ENCODE peak calls at places on chromosomes 11 and 22, in seven cellular contexts. G is brain microvascular endothelial cell; X is effector memory CD4-positive, alpha-beta T cell; L is neuronal stem cell; S is OCI-LY7; H is thyroid gland; Q is bronchial epithelial cell. D is an unnamed sample.

GRCh38 chr11:92765965-92766371 is 203.5 kb upstream of the MTNR1B start:
- DNase-seq in G (peak; percentile 35), X (no peak), L (peak; percentile 12), S (no peak), H (peak; percentile 69), Q (no peak), D (no peak)

GRCh38 chr11:134823970-134824369 is 411.9 kb upstream of the B3GAT1 start:
- DNase-seq in G (no peak), X (no peak), L (no peak), S (no peak), H (no peak), Q (no peak), D (no peak)

GRCh38 chr11:130278151-130278550 is 36.6 kb downstream of the ZBTB44 start:
- DNase-seq in G (no peak), X (no peak), L (no peak), S (no peak), H (no peak), Q (no peak), D (no peak)

GRCh38 chr11:1478544-1478943 is 8.0 kb downstream of the MOB2 start:
- DNase-seq in G (no peak), X (no peak), L (no peak), S (no peak), H (no peak), Q (no peak), D (no peak)

GRCh38 chr11:68651208-68651984 is 32.9 kb upstream of the GAL start:
- DNase-seq in G (peak; percentile 7), X (no peak), L (no peak), S (no peak), H (no peak), Q (peak; percentile 14), D (no peak)

GRCh38 chr11:22930816-22931594 is 70.7 kb upstream of the CCDC179 start:
- DNase-seq in G (no peak), X (no peak), L (no peak), S (no peak), H (peak; percentile 23), Q (no peak), D (no peak)

GRCh38 chr11:128859563-128860441 is 7.3 kb downstream of the KCNJ1 start:
- DNase-seq in G (peak; percentile 23), X (peak; percentile 62), L (peak; percentile 69), S (peak; percentile 78), H (peak; percentile 88), Q (peak; percentile 52), D (peak; percentile 70)

GRCh38 chr22:50695421-50696250 is 23.0 kb downstream of the SHANK3 start:
- DNase-seq in G (no peak), X (no peak), L (no peak), S (no peak), H (no peak), Q (peak; percentile 23), D (no peak)

GRCh38 chr22:23836281-23836680 is 2.5 kb downstream of the DERL3 start:
- DNase-seq in G (no peak), X (no peak), L (no peak), S (no peak), H (no peak), Q (no peak), D (no peak)

GRCh38 chr11:1755344-1756023 is 5.1 kb upstream of the IFITM10 start:
- DNase-seq in G (no peak), X (no peak), L (no peak), S (no peak), H (no peak), Q (no peak), D (peak; percentile 56)

GRCh38 chr11:4851033-4851432 is 2.0 kb upstream of the OR51S1 start:
- DNase-seq in G (peak; percentile 81), X (no peak), L (no peak), S (no peak), H (peak; percentile 8), Q (no peak), D (no peak)

GRCh38 chr11:134377876-134378275 is 34.2 kb downstream of the B3GAT1 start:
- DNase-seq in G (no peak), X (no peak), L (no peak), S (no peak), H (no peak), Q (no peak), D (no peak)

GRCh38 chr11:121654506-121655480 is 202.0 kb upstream of the SORL1-AS1 start:
- DNase-seq in G (no peak), X (no peak), L (no peak), S (no peak), H (no peak), Q (peak; percentile 13), D (no peak)

GRCh38 chr22:40238425-40239344 is 61.0 kb downstream of the TNRC6B start:
- DNase-seq in G (peak; percentile 85), X (no peak), L (no peak), S (no peak), H (peak; percentile 20), Q (peak; percentile 91), D (no peak)

GRCh38 chr22:20422965-20423635 is 14.5 kb downstream of the SCARF2 start:
- DNase-seq in G (no peak), X (no peak), L (no peak), S (no peak), H (no peak), Q (no peak), D (no peak)

GRCh38 chr11:32358729-32359128 is 76.6 kb downstream of the WT1 start:
- DNase-seq in G (no peak), X (no peak), L (no peak), S (no peak), H (peak; percentile 3), Q (no peak), D (no peak)

GRCh38 chr11:8652140-8652539 is 30.3 kb downstream of the TRIM66 start:
- DNase-seq in G (peak; percentile 67), X (no peak), L (no peak), S (no peak), H (no peak), Q (peak; percentile 92), D (no peak)

GRCh38 chr22:49506010-49506400 is 321.7 kb downstream of the BRD1 start:
- DNase-seq in G (no peak), X (no peak), L (no peak), S (no peak), H (no peak), Q (no peak), D (no peak)

GRCh38 chr11:120660024-120660565 is 148.5 kb downstream of the GRIK4 start:
- DNase-seq in G (peak; percentile 16), X (no peak), L (no peak), S (peak; percentile 82), H (peak; percentile 14), Q (peak; percentile 59), D (peak; percentile 32)

GRCh38 chr22:45228401-45228754 is 12.3 kb downstream of the KIAA0930 start:
- DNase-seq in G (no peak), X (no peak), L (no peak), S (no peak), H (no peak), Q (no peak), D (no peak)
- H3K4me3 ChIP-seq in G (no peak overlapping the region), X (no peak overlapping the region), L (no peak overlapping the region), S (no peak overlapping the region), H (no peak overlapping the region), Q (no peak overlapping the region), D (no peak overlapping the region)

GRCh38 chr11:438101-438844 is 3.5 kb downstream of the ANO9 start:
- DNase-seq in G (no peak), X (no peak), L (no peak), S (no peak), H (no peak), Q (no peak), D (no peak)

GRCh38 chr11:441043-441417 is 781 bp downstream of the ANO9 start:
- DNase-seq in G (no peak), X (no peak), L (no peak), S (no peak), H (no peak), Q (no peak), D (no peak)

GRCh38 chr11:441418-442274 is at the start of gene ANO9:
- DNase-seq in G (no peak), X (peak; percentile 67), L (no peak), S (peak; percentile 71), H (peak; percentile 69), Q (peak; percentile 34), D (peak; percentile 77)

GRCh38 chr11:439315-440064 is 2.3 kb downstream of the ANO9 start:
- DNase-seq in G (no peak), X (no peak), L (no peak), S (no peak), H (no peak), Q (no peak), D (no peak)

GRCh38 chr11:440065-441042 is 1.5 kb downstream of the ANO9 start:
- DNase-seq in G (no peak), X (no peak), L (no peak), S (no peak), H (no peak), Q (no peak), D (no peak)
- H3K4me3 ChIP-seq in G (no peak overlapping the region), X (peak overlapping the region; percentile 71), L (no peak overlapping the region), S (no peak overlapping the region), H (no peak overlapping the region), Q (no peak overlapping the region), D (no peak overlapping the region)

GRCh38 chr11:26420331-26420730 is 88.4 kb downstream of the ANO3 start:
- DNase-seq in G (no peak), X (no peak), L (no peak), S (no peak), H (no peak), Q (no peak), D (no peak)
- H3K4me3 ChIP-seq in G (no peak overlapping the region), X (no peak overlapping the region), L (no peak overlapping the region), S (no peak overlapping the region), H (no peak overlapping the region), Q (no peak overlapping the region), D (no peak overlapping the region)

GRCh38 chr11:78438298-78438975 is 20.8 kb upstream of the GAB2 start:
- DNase-seq in G (no peak), X (no peak), L (no peak), S (peak; percentile 47), H (no peak), Q (no peak), D (no peak)
- H3K4me3 ChIP-seq in G (no peak overlapping the region), X (no peak overlapping the region), L (no peak overlapping the region), S (no peak overlapping the region), H (no peak overlapping the region), Q (no peak overlapping the region), D (no peak overlapping the region)